ENCODE peak calls at places on chromosome 21, in six cellular contexts. O, Q, K, X, E and P are unnamed samples.

GRCh38 chr21:21897275-21897883 is 899.2 kb downstream of the NCAM2 start:
- DNase-seq in X (peak; percentile 67), O (no peak), K (no peak), Q (no peak), E (peak; percentile 1), P (no peak)

GRCh38 chr21:37071561-37072238 is 1.2 kb downstream of the PIGP start:
- DNase-seq in X (peak; percentile 1), E (peak; percentile 57), K (peak; percentile 87), Q (no peak), O (peak; percentile 69), P (no peak)

GRCh38 chr21:29208666-29209059 is 78.2 kb downstream of the MAP3K7CL start:
- DNase-seq in O (no peak), E (no peak), Q (no peak), X (no peak), K (no peak), P (no peak)

GRCh38 chr21:33332143-33332542 is 7.4 kb downstream of the IFNAR1 start:
- DNase-seq in E (no peak), Q (no peak), K (no peak), X (no peak), O (no peak), P (no peak)

GRCh38 chr21:38455403-38455802 is 42.9 kb downstream of the ERG start:
- DNase-seq in K (no peak), Q (no peak), O (no peak), X (no peak), E (no peak), P (no peak)

GRCh38 chr21:37498664-37499063 is 132.1 kb downstream of the DYRK1A start:
- DNase-seq in K (no peak), O (no peak), X (no peak), E (no peak), Q (no peak), P (no peak)

GRCh38 chr21:23951251-23951650 is 1656.0 kb downstream of the MRPL39 start:
- DNase-seq in Q (no peak), K (no peak), E (no peak), O (no peak), X (no peak), P (no peak)

GRCh38 chr21:33588485-33589335 is at the start of gene DONSON:
- DNase-seq in Q (peak; percentile 89), K (peak; percentile 94), O (peak; percentile 92), E (peak; percentile 77), X (peak; percentile 96), P (peak; percentile 87)

GRCh38 chr21:32826317-32827167 is 55.0 kb upstream of the PAXBP1 start:
- DNase-seq in E (peak; percentile 38), K (no peak), X (peak; percentile 35), Q (no peak), O (no peak), P (peak; percentile 36)

GRCh38 chr21:15617968-15618367 is 111.8 kb upstream of the USP25 start:
- DNase-seq in Q (no peak), K (no peak), X (peak; percentile 36), O (no peak), E (peak; percentile 58), P (no peak)

GRCh38 chr21:24671901-24672300 is 935.4 kb downstream of the MRPL39 start:
- DNase-seq in O (no peak), X (no peak), E (no peak), Q (no peak), K (no peak), P (no peak)

GRCh38 chr21:28277324-28277723 is 715.4 kb downstream of the LTN1 start:
- DNase-seq in Q (no peak), X (no peak), O (no peak), E (no peak), K (no peak), P (no peak)

GRCh38 chr21:15735409-15735808 is 5.6 kb downstream of the USP25 start:
- DNase-seq in K (no peak), E (no peak), Q (no peak), X (no peak), O (no peak), P (no peak)

GRCh38 chr21:28781602-28782274 is 210.9 kb downstream of the LTN1 start:
- DNase-seq in Q (no peak), K (no peak), O (no peak), E (peak; percentile 18), X (peak; percentile 31), P (no peak)

GRCh38 chr21:25370311-25370744 is 237.0 kb downstream of the MRPL39 start:
- DNase-seq in K (no peak), X (peak; percentile 81), E (peak; percentile 9), Q (no peak), O (no peak), P (no peak)

GRCh38 chr21:37866027-37866426 is 50.2 kb downstream of the KCNJ6 start:
- DNase-seq in O (no peak), K (no peak), Q (no peak), X (no peak), E (peak; percentile 33), P (no peak)

GRCh38 chr21:36657999-36658398 is 40.9 kb upstream of the SIM2 start:
- DNase-seq in O (no peak), K (no peak), X (no peak), Q (no peak), E (no peak), P (no peak)

GRCh38 chr21:15964181-15964855 is 234.5 kb downstream of the USP25 start:
- DNase-seq in K (no peak), E (peak; percentile 37), X (peak; percentile 3), Q (no peak), O (no peak), P (no peak)

GRCh38 chr21:43602277-43603229 is 56.7 kb downstream of the HSF2BP start:
- DNase-seq in K (no peak), E (peak; percentile 41), O (no peak), X (no peak), Q (no peak), P (no peak)
- H3K27ac ChIP-seq in K (peak overlapping the region; percentile 64), E (peak overlapping the region; percentile 94), O (no peak overlapping the region), X (peak overlapping the region; percentile 65), Q (no peak overlapping the region), P (no peak overlapping the region)

GRCh38 chr21:44960141-44961092 is 20.6 kb downstream of the SLX9 start:
- DNase-seq in X (no peak), K (no peak), Q (no peak), E (no peak), O (no peak), P (no peak)
- H3K27ac ChIP-seq in X (peak overlapping the region; percentile 33), K (peak overlapping the region; percentile 95), Q (no peak overlapping the region), E (no peak overlapping the region), O (peak overlapping the region; percentile 53), P (no peak overlapping the region)

GRCh38 chr21:39504230-39504629 is 52.5 kb downstream of the SH3BGR start:
- DNase-seq in X (no peak), K (no peak), Q (no peak), O (no peak), E (no peak), P (no peak)
- H3K27ac ChIP-seq in X (no peak overlapping the region), K (no peak overlapping the region), Q (no peak overlapping the region), O (no peak overlapping the region), E (no peak overlapping the region), P (no peak overlapping the region)

GRCh38 chr21:44971672-44971995 is 31.8 kb downstream of the SLX9 start:
- DNase-seq in O (no peak), K (no peak), X (no peak), Q (no peak), E (no peak), P (no peak)

GRCh38 chr21:44970766-44971671 is 31.2 kb downstream of the SLX9 start:
- DNase-seq in O (no peak), X (no peak), Q (no peak), E (no peak), K (no peak), P (no peak)

GRCh38 chr21:44969965-44970755 is 30.3 kb downstream of the SLX9 start:
- DNase-seq in X (no peak), E (no peak), K (no peak), O (no peak), Q (no peak), P (no peak)

GRCh38 chr21:44967082-44968047 is 27.5 kb downstream of the SLX9 start:
- DNase-seq in X (no peak), O (no peak), E (no peak), K (no peak), Q (no peak), P (no peak)

DNA sequence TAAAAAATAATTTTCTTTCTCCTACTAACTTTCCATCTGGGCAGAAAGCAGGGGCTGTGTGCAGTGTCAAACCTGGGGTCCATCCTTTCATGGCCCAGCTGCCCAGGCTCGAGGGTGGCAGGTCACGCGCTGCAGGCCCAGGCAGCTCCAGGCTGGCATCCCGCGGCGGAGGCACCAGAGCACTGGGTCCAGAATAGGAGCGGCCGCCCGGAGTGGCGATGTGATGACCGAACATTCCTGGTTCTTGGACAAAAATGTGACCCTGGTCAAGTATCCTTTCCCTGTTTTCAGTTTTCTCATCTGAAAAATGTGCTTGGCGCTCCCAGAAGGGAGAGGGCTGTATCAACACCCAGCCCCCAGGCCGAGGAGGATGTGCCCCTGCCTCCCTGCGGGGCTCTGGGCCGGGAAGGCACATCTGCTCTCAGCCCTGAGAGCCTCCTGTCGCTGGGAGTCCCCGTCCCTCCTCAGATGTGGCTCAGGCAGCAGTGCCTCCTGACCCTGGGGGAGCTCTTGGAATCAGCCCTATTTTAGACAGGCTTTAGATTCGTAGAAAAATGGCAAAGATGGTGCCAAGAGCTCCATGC is 29.3 kb downstream of the SLX9 start:
- DNase-seq in K (no peak), Q (no peak), E (no peak), X (no peak), O (no peak), P (no peak)
- H3K27ac ChIP-seq in K (peak overlapping the region; percentile 90), Q (no peak overlapping the region), E (no peak overlapping the region), X (peak overlapping the region; percentile 71), O (no peak overlapping the region), P (no peak overlapping the region)

GRCh38 chr21:34844033-34844923 is 175.5 kb downstream of the CLIC6 start:
- DNase-seq in O (no peak), Q (no peak), E (peak; percentile 77), X (no peak), K (no peak), P (no peak)
- H3K27ac ChIP-seq in O (no peak overlapping the region), Q (no peak overlapping the region), E (peak overlapping the region; percentile 74), X (peak overlapping the region; percentile 94), K (peak overlapping the region; percentile 80), P (no peak overlapping the region)

GRCh38 chr21:46054447-46054846 is 43.5 kb upstream of the COL6A2 start:
- DNase-seq in O (peak; percentile 86), E (no peak), Q (no peak), K (no peak), X (no peak), P (no peak)

GRCh38 chr21:46057111-46057709 is 40.7 kb upstream of the COL6A2 start:
- DNase-seq in Q (no peak), K (no peak), O (peak; percentile 56), E (no peak), X (no peak), P (no peak)

GRCh38 chr21:46055863-46056281 is 42.0 kb upstream of the COL6A2 start:
- DNase-seq in E (no peak), Q (no peak), X (no peak), O (peak; percentile 82), K (no peak), P (no peak)

GRCh38 chr21:46057710-46058241 is 40.1 kb upstream of the COL6A2 start:
- DNase-seq in E (no peak), O (peak; percentile 50), K (no peak), X (no peak), Q (no peak), P (no peak)

GRCh38 chr21:46056450-46056903 is 41.4 kb upstream of the COL6A2 start:
- DNase-seq in X (no peak), E (no peak), Q (no peak), K (peak; percentile 96), O (peak; percentile 97), P (no peak)
- H3K27ac ChIP-seq in X (peak overlapping the region; percentile 49), E (no peak overlapping the region), Q (no peak overlapping the region), K (peak overlapping the region; percentile 99), O (peak overlapping the region; percentile 98), P (no peak overlapping the region)